ENCODE peak calls at places on chromosomes 13 and 19, in six cellular contexts. Q is frontal cortex; H is T-helper 17 cell; C is H9; N is A549; W is stimulated activated CD4-positive, alpha-beta T cell treated with anti-CD3 and anti-CD28 coated beads, Interleukin-4, amount 100 ng/mL, for 24 hours. G is an unnamed sample.

GRCh38 chr19:19570561-19570960 is 32.5 kb downstream of the CILP2 start:
- DNase-seq in Q (no peak), H (no peak), C (no peak), N (no peak), W (no peak), G (no peak)

GRCh38 chr13:34640179-34640929 is 301.7 kb upstream of the NBEA start:
- DNase-seq in Q (no peak), H (no peak), C (no peak), N (no peak), W (no peak), G (no peak)

GRCh38 chr13:20566424-20566916 is 487 bp upstream of the IFT88 start:
- DNase-seq in Q (no peak), H (no peak), C (no peak), N (peak; percentile 40), W (no peak), G (peak; percentile 21)

GRCh38 chr19:31648347-31648746 is 299.1 kb upstream of the TSHZ3 start:
- DNase-seq in Q (no peak), H (no peak), C (no peak), N (no peak), W (no peak), G (no peak)

GRCh38 chr13:47723898-47724297 is 277.2 kb downstream of the SUCLA2 start:
- DNase-seq in Q (no peak), H (no peak), C (no peak), N (no peak), W (no peak), G (no peak)

GRCh38 chr13:96431044-96431581 is 341.2 kb downstream of the HS6ST3 start:
- DNase-seq in Q (no peak), H (no peak), C (no peak), N (no peak), W (no peak), G (no peak)

GRCh38 chr13:50326746-50327145 is 311.5 kb downstream of the KCNRG start:
- DNase-seq in Q (no peak), H (no peak), C (no peak), N (no peak), W (no peak), G (no peak)

GRCh38 chr13:41955605-41956004 is 5.3 kb downstream of the VWA8 start:
- DNase-seq in Q (no peak), H (no peak), C (no peak), N (no peak), W (no peak), G (no peak)

GRCh38 chr19:13864513-13865242 is 12.3 kb upstream of the NANOS3 start:
- DNase-seq in Q (peak; percentile 49), H (no peak), C (no peak), N (no peak), W (no peak), G (no peak)

GRCh38 chr13:68369739-68370138 is 1139.6 kb upstream of the PCDH9 start:
- DNase-seq in Q (no peak), H (no peak), C (no peak), N (peak; percentile 4), W (no peak), G (no peak)

G was measured in COLO829.